ENCODE peak calls at places on chromosomes 4 and X, in ten cellular contexts. Z is SK-N-SH treated with all-trans-retinoic acid at 6 μM for 48 hours; J is PC-3; E is stimulated activated naive CD8-positive, alpha-beta T cell treated with anti-CD3 and anti-CD28 coated beads, Interleukin-15, Interleukin-2, amounts not matched to agents 100 U/mL and 50 U/mL, for 24 hours; W is left lung; L is upper lobe of left lung; C is CD4-positive, alpha-beta T cell; Y is GM23338; S is left colon; Q is central memory CD8-positive, alpha-beta T cell. H is an unnamed sample.

GRCh38 chr4:89311433-89311832 is 3.8 kb upstream of the GPRIN3 start:
- ATAC-seq in Q (no peak), J (no peak), E (no peak), Z (no peak), L (no peak), C (no peak), W (no peak), S (no peak), Y (no peak), H (no peak)

GRCh38 chrX:153922932-153923857 is 2.9 kb downstream of the ARHGAP4 start:
- ATAC-seq in C (no peak), S (peak), J (peak), Z (peak), Q (no peak), E (no peak), Y (peak), L (peak), W (peak), H (no peak)

GRCh38 chr4:186838295-186838694 is 114.6 kb upstream of the FAT1 start:
- ATAC-seq in L (no peak), Q (no peak), S (no peak), Z (no peak), Y (no peak), J (no peak), E (no peak), C (no peak), W (no peak), H (no peak)

GRCh38 chrX:50497067-50497466 is 26.4 kb upstream of the DGKK start:
- ATAC-seq in L (no peak), Q (no peak), C (no peak), W (no peak), Z (no peak), S (no peak), E (no peak), J (no peak), Y (no peak), H (no peak)

GRCh38 chr4:14257903-14258302 is 630.4 kb upstream of the BOD1L1 start:
- ATAC-seq in E (no peak), S (no peak), C (no peak), W (no peak), Q (no peak), Y (no peak), Z (no peak), J (no peak), L (no peak), H (no peak)

GRCh38 chrX:65528705-65529340 is 5.8 kb downstream of the LAS1L start:
- ATAC-seq in Q (no peak), Y (peak), C (peak), Z (peak), E (no peak), J (peak), W (peak), S (peak), L (peak), H (no peak)

GRCh38 chrX:40278340-40279090 is 180.8 kb upstream of the BCOR start:
- ATAC-seq in J (no peak), C (peak), Z (no peak), E (peak), W (peak), L (peak), Y (no peak), Q (peak), S (no peak), H (peak)

GRCh38 chrX:133323450-133323849 is 91.8 kb downstream of the GPC4 start:
- ATAC-seq in Q (no peak), W (peak), L (no peak), E (no peak), J (no peak), C (no peak), Y (no peak), Z (no peak), S (peak), H (no peak)

GRCh38 chr4:97910005-97910404 is 233.3 kb downstream of the STPG2 start:
- ATAC-seq in Z (peak), S (no peak), Y (peak), W (no peak), E (no peak), J (peak), L (no peak), C (no peak), Q (no peak), H (no peak)

GRCh38 chr4:122635205-122635604 is 14.3 kb upstream of the IL21 start:
- ATAC-seq in J (no peak), Q (peak), S (no peak), W (peak), Z (no peak), C (peak), L (no peak), Y (peak), E (no peak), H (peak)

GRCh38 chrX:138298268-138298667 is 413.2 kb downstream of the FGF13 start:
- ATAC-seq in S (no peak), Z (no peak), C (no peak), Q (no peak), E (no peak), W (no peak), J (no peak), Y (no peak), L (no peak), H (no peak)

GRCh38 chrX:130702867-130703707 is 199.9 kb downstream of the ENOX2 start:
- ATAC-seq in Q (no peak), Y (no peak), L (no peak), Z (peak), S (peak), W (no peak), J (peak), C (no peak), E (no peak), H (no peak)

GRCh38 chrX:150602743-150603142 is 34.3 kb downstream of the MTM1 start:
- ATAC-seq in L (no peak), Z (no peak), C (no peak), J (no peak), Y (no peak), W (no peak), Q (no peak), S (no peak), E (no peak), H (peak)

GRCh38 chr4:3112241-3112978 is 37.9 kb downstream of the HTT start:
- ATAC-seq in E (no peak), S (no peak), C (no peak), Y (no peak), Q (no peak), L (no peak), J (no peak), Z (no peak), W (peak), H (no peak)

GRCh38 chr4:76310683-76311082 is 4.2 kb downstream of the STBD1 start:
- ATAC-seq in S (no peak), L (no peak), Y (no peak), Z (no peak), J (no peak), E (no peak), Q (no peak), W (no peak), C (no peak), H (no peak)

GRCh38 chr4:48079972-48080391 is 54.1 kb downstream of the TXK start:
- ATAC-seq in S (peak), E (no peak), Y (no peak), Q (no peak), J (peak), W (peak), Z (peak), C (no peak), L (no peak), H (no peak)

GRCh38 chr4:189278559-189279165 is 662.0 kb upstream of the FRG1 start:
- ATAC-seq in S (no peak), E (no peak), L (no peak), C (no peak), J (no peak), Z (no peak), W (no peak), Y (no peak), Q (no peak), H (no peak)

GRCh38 chr4:2296621-2297601 is 35.0 kb upstream of the MXD4 start:
- ATAC-seq in Z (no peak), W (no peak), Y (peak), S (peak), L (peak), E (no peak), Q (no peak), J (no peak), C (peak), H (no peak)

GRCh38 chr4:101762544-101762943 is 28.0 kb upstream of the BANK1 start:
- ATAC-seq in Y (no peak), J (no peak), W (no peak), S (no peak), E (no peak), C (no peak), Z (peak), L (no peak), Q (no peak), H (no peak)

GRCh38 chrX:81174286-81174685 is 27.4 kb downstream of the HMGN5 start:
- ATAC-seq in C (no peak), Q (no peak), E (no peak), Y (no peak), W (peak), Z (peak), J (peak), S (peak), L (no peak), H (no peak)

GRCh38 chr4:121139533-121140222 is 24.4 kb downstream of the TNIP3 start:
- ATAC-seq in E (peak), C (peak), J (no peak), S (no peak), Q (no peak), Z (peak), W (no peak), L (no peak), Y (no peak), H (peak)

GRCh38 chr4:1448589-1449420 is 42.6 kb upstream of the NKX1-1 start:
- ATAC-seq in W (no peak), C (no peak), Y (peak), S (no peak), Q (no peak), E (no peak), L (no peak), J (no peak), Z (no peak), H (no peak)

GRCh38 chr4:159540038-159540437 is 437.2 kb downstream of the RAPGEF2 start:
- ATAC-seq in L (no peak), Q (no peak), C (no peak), S (no peak), Y (no peak), Z (no peak), W (no peak), E (no peak), J (no peak), H (no peak)

GRCh38 chr4:107831140-107831539 is 6.4 kb downstream of the SGMS2 start:
- ATAC-seq in L (no peak), S (no peak), Z (no peak), Q (no peak), W (no peak), J (no peak), C (no peak), Y (no peak), E (no peak), H (no peak)

GRCh38 chr4:39631700-39632079 is 7.0 kb downstream of the SMIM14 start:
- ATAC-seq in Y (no peak), C (no peak), Q (no peak), W (no peak), S (no peak), Z (no peak), E (no peak), L (no peak), J (no peak), H (no peak)

GRCh38 chr4:78149737-78150136 is 92.6 kb downstream of the FRAS1 start:
- ATAC-seq in E (no peak), S (no peak), W (no peak), Q (no peak), L (no peak), Y (peak), J (no peak), Z (peak), C (no peak), H (no peak)

GRCh38 chr4:110108470-110108869 is 89.9 kb downstream of the ELOVL6 start:
- ATAC-seq in L (peak), Z (peak), J (no peak), C (no peak), E (no peak), Q (no peak), S (peak), W (peak), Y (no peak), H (no peak)

GRCh38 chrX:126985027-126985426 is 165.5 kb downstream of the PRR32 start:
- ATAC-seq in C (no peak), W (peak), Z (no peak), Y (no peak), Q (no peak), J (no peak), S (no peak), L (no peak), E (no peak), H (no peak)

GRCh38 chr4:74397748-74398426 is 32.9 kb downstream of the EREG start:
- ATAC-seq in L (peak), J (peak), C (peak), E (peak), S (peak), W (peak), Z (peak), Y (no peak), Q (peak), H (peak)

GRCh38 chr4:36385951-36386561 is 104.6 kb downstream of the DTHD1 start:
- ATAC-seq in Y (no peak), S (peak), Z (no peak), E (peak), L (peak), W (peak), C (peak), Q (peak), J (no peak), H (peak)

GRCh38 chrX:133555796-133556458 is 140.6 kb upstream of the GPC4 start:
- ATAC-seq in E (no peak), W (no peak), Y (peak), Z (no peak), S (no peak), L (no peak), J (no peak), C (no peak), Q (no peak), H (no peak)

H was measured in activated T-helper 17 cell treated with anti-CD3 and anti-CD28 coated beads, Interleukin-2, amount 50 U/mL, for 72 hours.